ENCODE peak calls at places on chromosomes 1 and 21, in four cellular contexts. O is PC-3; Y is CD8-positive, alpha-beta memory T cell; J is fibroblast of lung. T is an unnamed sample. For H3K36me3 and H3K4me1, the result is how much of the 10 kb centered on the place peaks cover.

GRCh38 chr1:48876221-48876785 is 99.6 kb upstream of the BEND5 start:
- DNase-seq in O (peak), Y (no peak), J (peak), T (no peak)

GRCh38 chr1:225824522-225824921 is 14.6 kb downstream of the EPHX1 start:
- DNase-seq in O (no peak), Y (no peak), J (no peak), T (no peak)

GRCh38 chr1:89553195-89553584 is 28.6 kb downstream of the LRRC8B start:
- DNase-seq in O (no peak), Y (no peak), J (no peak), T (no peak)

GRCh38 chr1:229669333-229669732 is 43.3 kb downstream of the URB2 start:
- DNase-seq in O (no peak), Y (no peak), J (peak), T (no peak)

GRCh38 chr1:213391445-213391844 is 340.4 kb downstream of the RPS6KC1 start:
- DNase-seq in O (no peak), Y (no peak), J (no peak), T (no peak)

GRCh38 chr1:67677925-67678324 is 7.1 kb upstream of the GADD45A start:
- DNase-seq in O (no peak), Y (no peak), J (no peak), T (no peak)

GRCh38 chr21:45135868-45136267 is 61.5 kb downstream of the ADARB1 start:
- DNase-seq in O (no peak), Y (no peak), J (no peak), T (no peak)

GRCh38 chr1:24657781-24658180 is 14.7 kb downstream of the SRRM1 start:
- DNase-seq in O (no peak), Y (no peak), J (no peak), T (no peak)

GRCh38 chr1:94616503-94616902 is 74.9 kb upstream of the F3 start:
- DNase-seq in O (peak), Y (no peak), J (no peak), T (no peak)

GRCh38 chr1:192147626-192148025 is 10.6 kb upstream of the RGS18 start:
- DNase-seq in O (peak), Y (no peak), J (no peak), T (no peak)

GRCh38 chr21:30718239-30718909 is at the start of gene KRTAP21-3:
- DNase-seq in O (peak), Y (no peak), J (no peak), T (no peak)

GRCh38 chr1:109425902-109426277 is 358 bp downstream of the PSMA5 start:
- DNase-seq in O (peak), Y (peak), J (peak), T (peak)

GRCh38 chr1:203147376-203147775 is 19.9 kb downstream of the ADORA1 start:
- DNase-seq in O (no peak), Y (no peak), J (no peak), T (no peak)

GRCh38 chr1:29271724-29272123 is 35.4 kb downstream of the PTPRU start:
- DNase-seq in O (peak), Y (no peak), J (peak), T (no peak)

GRCh38 chr1:66285618-66286270 is 248.2 kb upstream of the SGIP1 start:
- DNase-seq in O (peak), Y (no peak), J (no peak), T (no peak)

DNA sequence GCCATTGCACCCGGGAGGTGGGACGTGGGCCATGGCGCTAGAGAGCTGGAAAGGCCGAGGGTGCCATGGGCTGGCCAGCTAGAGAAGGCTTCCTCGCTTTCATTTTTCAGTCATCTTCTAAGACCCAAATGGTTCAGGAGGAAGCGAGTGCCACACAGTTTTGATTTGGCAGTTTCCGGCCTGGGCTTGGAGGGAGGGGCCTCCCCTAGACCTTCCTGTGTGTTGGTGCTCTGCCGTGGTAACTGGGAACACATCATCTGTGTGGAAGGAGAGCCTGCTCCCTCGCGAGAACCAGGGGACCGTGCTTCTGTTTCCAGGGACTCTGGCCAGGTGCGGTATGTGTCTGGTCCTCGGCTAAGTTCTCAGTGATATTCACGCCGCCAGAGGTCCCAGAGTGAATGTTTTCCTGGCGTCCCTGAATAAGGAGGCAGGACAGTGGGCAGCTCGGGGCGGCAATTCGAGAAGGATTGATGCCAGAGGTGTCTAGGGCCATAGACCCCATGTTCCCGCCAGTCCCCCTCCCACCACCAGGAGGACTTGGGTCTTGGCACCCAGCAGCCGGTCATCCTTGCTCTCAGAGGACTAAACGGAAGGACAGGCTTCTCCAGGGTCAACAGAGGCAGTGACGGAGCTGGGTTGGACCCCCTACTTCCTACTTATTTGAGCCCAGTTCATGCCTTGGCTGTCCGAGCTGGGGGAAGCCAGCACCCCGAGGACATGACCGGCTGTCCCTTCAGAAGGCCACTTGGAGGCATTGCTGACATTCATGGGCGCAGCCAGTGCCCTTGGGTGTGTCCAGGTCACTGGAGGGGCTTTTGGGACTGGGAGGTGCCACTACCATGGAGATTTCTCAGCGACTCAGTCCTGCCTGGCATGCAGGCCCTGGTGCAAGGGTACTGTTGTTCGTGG is 2.7 kb upstream of the NPHP4 start:
- DNase-seq in O (no peak), Y (peak), J (no peak), T (peak)
- H3K36me3 ChIP-seq in O (under half), Y (under half), J (under half), T (under half)

DNA sequence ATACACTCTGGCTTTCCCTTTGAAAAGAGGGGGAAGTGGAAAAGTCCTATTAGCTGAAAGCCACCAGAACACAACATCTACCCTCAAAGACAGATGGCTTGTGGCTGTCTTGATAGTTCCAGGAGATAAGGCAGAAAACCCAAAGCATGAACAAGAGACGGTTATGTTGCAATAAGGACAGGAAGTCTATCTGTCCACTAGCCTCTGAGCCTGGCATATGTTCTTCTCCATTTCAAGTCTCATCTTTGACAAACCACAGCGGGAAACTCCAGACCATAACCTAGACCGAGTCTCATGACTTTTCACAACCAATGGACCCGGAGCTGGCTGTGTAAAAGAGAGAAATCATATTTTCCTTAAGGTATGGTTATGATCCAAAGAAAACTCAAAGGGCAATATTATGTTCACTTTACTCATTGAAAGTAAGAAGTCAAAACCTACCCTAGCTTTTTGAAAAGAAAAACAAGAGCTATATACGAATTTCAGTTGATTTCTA is 33.8 kb downstream of the DUSP10 start:
- DNase-seq in O (no peak), Y (peak), J (no peak), T (peak)
- H3K4me1 ChIP-seq in O (under half), Y (half or more), J (under half), T (under half)

DNA sequence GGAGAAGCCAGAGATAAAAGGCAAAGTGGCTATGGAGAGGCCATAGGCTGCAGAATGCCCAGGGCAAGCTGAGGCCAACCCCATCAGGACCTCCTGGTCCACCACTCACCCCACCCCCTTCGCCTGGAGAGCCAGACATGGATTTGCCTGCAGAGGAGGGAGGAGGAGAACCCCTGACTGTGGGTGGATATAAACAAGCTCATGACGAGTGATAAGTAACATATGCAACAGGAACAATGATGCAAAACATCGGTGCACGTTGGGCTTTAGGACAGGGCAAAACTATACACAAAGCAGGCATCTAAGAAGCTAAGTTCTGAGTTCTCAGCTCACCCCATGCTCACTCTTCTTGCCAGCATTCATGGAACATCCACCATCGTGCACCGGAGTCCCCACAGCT is 150.3 kb downstream of the ETS2 start:
- DNase-seq in O (no peak), Y (no peak), J (peak), T (no peak)
- H3K27ac ChIP-seq in O (no peak), Y (no peak), J (no peak), T (peak)

DNA sequence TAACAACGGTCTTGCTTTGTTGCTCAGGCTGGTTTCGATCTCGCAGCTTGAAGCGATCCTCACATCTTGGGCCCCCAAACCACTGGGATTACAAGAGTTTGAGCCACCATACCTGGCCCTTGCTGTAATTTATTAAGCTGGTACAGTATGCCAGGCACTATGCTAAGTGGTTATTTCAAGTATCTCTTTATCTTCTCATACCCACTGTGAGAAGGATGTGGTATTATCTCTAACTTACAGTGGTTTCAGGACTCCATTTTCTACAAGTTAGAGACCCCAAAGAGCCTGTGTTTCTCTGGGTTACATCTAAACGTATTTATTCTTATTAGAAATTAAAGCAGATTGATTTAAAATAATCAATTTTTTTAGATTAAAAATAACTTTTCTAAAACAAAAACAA is 8.1 kb upstream of the ST3GAL3 start:
- DNase-seq in O (no peak), Y (no peak), J (no peak), T (no peak)
- H3K36me3 ChIP-seq in O (half or more), Y (half or more), J (under half), T (under half)

GRCh38 chr1:146012703-146013565 is 8.6 kb downstream of the HJV start:
- DNase-seq in O (peak), Y (peak), J (peak), T (peak)

GRCh38 chr1:146013566-146013937 is 8.0 kb downstream of the HJV start:
- DNase-seq in O (no peak), Y (no peak), J (no peak), T (no peak)

GRCh38 chr1:146007048-146007784 is 10.8 kb upstream of the TXNIP start:
- DNase-seq in O (peak), Y (peak), J (peak), T (peak)

GRCh38 chr1:146007785-146008133 is 11.4 kb upstream of the TXNIP start:
- DNase-seq in O (no peak), Y (no peak), J (no peak), T (no peak)

DNA sequence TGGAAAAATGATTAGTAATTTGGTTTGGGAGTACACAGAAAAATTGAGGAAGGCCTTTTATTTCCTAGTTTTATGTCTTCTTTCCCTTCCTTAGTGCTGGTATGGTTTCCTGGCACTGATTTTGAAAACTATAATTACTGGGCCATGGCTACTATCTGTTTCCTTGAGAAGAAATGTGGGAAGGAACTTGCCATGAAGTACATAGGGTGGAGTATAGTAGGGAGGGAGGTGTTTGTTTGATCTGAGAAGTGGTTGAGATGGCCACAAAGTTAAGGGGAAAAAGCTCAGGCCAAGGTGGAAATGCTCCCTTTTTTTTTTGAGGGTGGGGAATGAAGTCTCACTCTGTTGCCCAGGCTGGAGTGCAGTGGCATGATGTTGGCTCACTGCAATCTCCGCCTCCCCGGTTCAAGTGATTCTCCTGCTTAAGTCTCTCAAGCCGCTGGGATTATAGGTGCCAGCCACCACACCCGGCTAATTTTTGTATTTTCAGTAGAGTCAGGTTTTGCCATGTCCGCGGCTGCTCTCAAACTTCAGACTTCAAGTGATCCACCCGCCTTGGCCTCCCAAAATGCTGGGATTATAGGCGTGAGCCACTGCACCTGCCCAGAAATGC is 11.3 kb downstream of the HJV start:
- DNase-seq in O (no peak), Y (no peak), J (no peak), T (no peak)
- H3K4me1 ChIP-seq in O (under half), Y (under half), J (under half), T (under half)

T was measured in Peyer's patch.